ENCODE peak calls at places on chromosomes 7 and 10, in nine cellular contexts. R is CD8-positive, alpha-beta memory T cell; J is HCT116; B is CD8-positive, alpha-beta T cell; K is spleen; Z is IMR-90; M is PC-9; N is dorsolateral prefrontal cortex; L is A549. H is an unnamed sample.
A peak's percentile ranks its signal among the peaks of the same experiment; 100 is the strongest.

GRCh38 chr7:125218076-125218475 is 288.5 kb upstream of the POT1 start:
- DNase-seq in K (no peak), J (no peak), M (no peak), R (no peak), Z (no peak), L (no peak), B (no peak), N (no peak), H (no peak)

GRCh38 chr7:135716677-135717238 is 11.2 kb downstream of the SLC13A4 start:
- DNase-seq in N (peak; percentile 78), L (peak; percentile 10), K (no peak), J (no peak), Z (peak; percentile 88), B (no peak), R (no peak), M (peak; percentile 80), H (peak; percentile 86)

GRCh38 chr7:150420242-150420641 is 30.2 kb upstream of the GIMAP8 start:
- DNase-seq in K (no peak), J (no peak), B (no peak), Z (no peak), N (no peak), M (no peak), L (no peak), R (no peak), H (no peak)

GRCh38 chr10:50275650-50276235 is 24.4 kb upstream of the ASAH2 start:
- DNase-seq in B (no peak), L (peak; percentile 34), N (peak; percentile 24), M (peak; percentile 31), J (no peak), R (peak; percentile 49), Z (peak; percentile 7), K (peak; percentile 74), H (no peak)

GRCh38 chr10:98296514-98296913 is 28.5 kb upstream of the LOXL4 start:
- DNase-seq in J (no peak), N (no peak), M (no peak), L (no peak), K (no peak), B (no peak), R (no peak), Z (peak; percentile 39), H (no peak)

GRCh38 chr7:119903090-119903489 is 369.9 kb upstream of the KCND2 start:
- DNase-seq in L (no peak), R (no peak), N (no peak), B (no peak), K (no peak), J (no peak), M (no peak), Z (no peak), H (no peak)

GRCh38 chr10:117818696-117819095 is 228.0 kb downstream of the RAB11FIP2 start:
- DNase-seq in K (no peak), J (no peak), M (no peak), N (no peak), R (no peak), Z (no peak), B (no peak), L (no peak), H (no peak)

GRCh38 chr10:90849956-90850749 is 7.7 kb downstream of the HTR7 start:
- DNase-seq in L (no peak), Z (peak; percentile 18), M (no peak), R (no peak), B (no peak), J (no peak), N (no peak), K (no peak), H (no peak)

GRCh38 chr7:38169862-38170261 is 8.2 kb upstream of the STARD3NL start:
- DNase-seq in L (peak; percentile 27), J (no peak), B (no peak), K (no peak), Z (peak; percentile 77), N (no peak), M (peak; percentile 77), R (no peak), H (peak; percentile 79)

GRCh38 chr7:49398730-49399129 is 374.7 kb upstream of the VWC2 start:
- DNase-seq in R (no peak), Z (no peak), M (peak; percentile 53), B (no peak), J (no peak), L (no peak), K (no peak), N (no peak), H (no peak)

GRCh38 chr7:115679976-115680375 is 350.6 kb downstream of the TFEC start:
- DNase-seq in J (peak; percentile 38), R (no peak), K (no peak), L (peak; percentile 59), N (no peak), B (no peak), Z (peak; percentile 59), M (no peak), H (no peak)

GRCh38 chr7:138670594-138670993 is 30.6 kb downstream of the SVOPL start:
- DNase-seq in R (no peak), B (no peak), L (no peak), M (no peak), J (no peak), Z (no peak), N (no peak), K (no peak), H (no peak)

GRCh38 chr10:43461950-43462349 is 25.0 kb downstream of the ZNF487 start:
- DNase-seq in R (no peak), M (peak; percentile 65), L (peak; percentile 86), J (peak; percentile 80), K (no peak), Z (peak; percentile 85), N (peak; percentile 9), B (no peak), H (peak; percentile 90)

GRCh38 chr10:77887631-77888355 is 38.8 kb downstream of the DLG5 start:
- DNase-seq in J (no peak), M (no peak), B (no peak), N (no peak), R (no peak), K (no peak), Z (no peak), L (no peak), H (peak; percentile 85)

GRCh38 chr10:17923728-17924127 is 28.0 kb upstream of the SLC39A12 start:
- DNase-seq in B (no peak), N (no peak), R (no peak), M (peak; percentile 86), J (no peak), K (no peak), Z (peak; percentile 95), L (peak; percentile 14), H (peak; percentile 83)

GRCh38 chr10:53403688-53404087 is 631.1 kb upstream of the MBL2 start:
- DNase-seq in L (no peak), J (no peak), Z (peak; percentile 1), R (no peak), N (peak; percentile 5), M (no peak), K (peak; percentile 78), B (no peak), H (no peak)

GRCh38 chr7:37285701-37286475 is 162.8 kb downstream of the ELMO1 start:
- DNase-seq in Z (no peak), M (no peak), R (no peak), L (no peak), J (no peak), N (no peak), K (no peak), B (no peak), H (peak; percentile 68)

GRCh38 chr7:132503415-132503814 is 72.9 kb downstream of the PLXNA4 start:
- DNase-seq in N (no peak), B (no peak), M (no peak), J (no peak), L (no peak), Z (no peak), R (no peak), K (peak; percentile 45), H (no peak)

GRCh38 chr10:79942261-79943185 is 6.4 kb downstream of the SFTPD start:
- DNase-seq in Z (no peak), R (no peak), M (no peak), L (no peak), B (no peak), K (peak; percentile 37), N (no peak), J (no peak), H (no peak)

GRCh38 chr7:140005754-140006503 is 56.8 kb downstream of the PARP12 start:
- DNase-seq in K (peak; percentile 54), Z (no peak), L (peak; percentile 64), B (no peak), R (no peak), J (peak; percentile 48), N (no peak), M (no peak), H (peak; percentile 90)

GRCh38 chr10:44733743-44734488 is 177.2 kb upstream of the TMEM72 start:
- DNase-seq in B (no peak), N (no peak), R (no peak), M (no peak), Z (no peak), L (peak; percentile 5), K (no peak), J (no peak), H (no peak)

GRCh38 chr10:36383349-36383748 is 741.3 kb upstream of the FZD8 start:
- DNase-seq in M (no peak), B (no peak), N (no peak), J (no peak), R (no peak), K (no peak), Z (no peak), L (no peak), H (no peak)

GRCh38 chr10:122126763-122127659 is 138.0 kb downstream of the TACC2 start:
- DNase-seq in B (no peak), M (peak; percentile 78), L (peak; percentile 80), J (peak; percentile 58), N (no peak), Z (peak; percentile 97), R (no peak), K (no peak), H (peak; percentile 93)
- H3K27ac ChIP-seq in B (no peak overlapping the region), M (peak overlapping the region; percentile 71), L (peak overlapping the region; percentile 81), J (peak overlapping the region; percentile 21), N (no peak overlapping the region), Z (peak overlapping the region; percentile 5), R (no peak overlapping the region), K (no peak overlapping the region), H (no peak overlapping the region)

GRCh38 chr7:30430300-30430699 is 48.3 kb downstream of the NOD1 start:
- DNase-seq in B (no peak), J (no peak), K (no peak), R (no peak), Z (no peak), N (no peak), L (peak; percentile 64), M (no peak), H (no peak)
- H3K27ac ChIP-seq in B (no peak overlapping the region), J (no peak overlapping the region), K (peak overlapping the region; percentile 66), R (no peak overlapping the region), Z (no peak overlapping the region), N (no peak overlapping the region), L (peak overlapping the region; percentile 9), M (no peak overlapping the region), H (no peak overlapping the region)

GRCh38 chr10:89207801-89208551 is 859 bp upstream of the CH25H start:
- DNase-seq in K (peak; percentile 87), R (no peak), J (no peak), Z (no peak), L (no peak), M (no peak), N (no peak), B (peak; percentile 21), H (peak; percentile 68)
- H3K27ac ChIP-seq in K (peak overlapping the region; percentile 86), R (no peak overlapping the region), J (no peak overlapping the region), Z (peak overlapping the region; percentile 18), L (peak overlapping the region; percentile 21), M (no peak overlapping the region), N (peak overlapping the region; percentile 72), B (no peak overlapping the region), H (peak overlapping the region; percentile 66)

DNA sequence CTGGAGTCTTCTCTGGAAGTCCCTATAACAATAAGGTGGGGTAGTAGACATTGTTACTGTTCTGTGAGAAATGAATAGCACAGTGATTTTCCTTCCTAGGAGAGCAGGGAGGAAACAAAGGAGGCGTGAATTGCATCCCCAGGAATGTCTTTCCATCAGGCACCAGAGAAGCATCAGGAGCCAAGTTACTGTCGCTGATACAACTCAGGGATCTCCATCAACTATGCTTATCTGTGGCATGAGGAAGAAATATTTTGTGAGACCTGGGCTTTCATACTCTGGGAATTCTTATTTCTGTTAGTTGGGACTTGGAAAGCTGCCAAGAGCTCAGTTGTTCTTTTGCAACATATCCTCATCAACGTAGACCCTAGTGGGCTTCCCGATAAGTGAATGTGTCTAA is 622.3 kb downstream of the SUGCT start:
- DNase-seq in Z (no peak), K (no peak), M (no peak), B (no peak), L (no peak), J (no peak), N (no peak), R (no peak), H (no peak)
- H3K27ac ChIP-seq in Z (no peak overlapping the region), K (no peak overlapping the region), M (no peak overlapping the region), B (no peak overlapping the region), L (no peak overlapping the region), J (no peak overlapping the region), N (no peak overlapping the region), R (no peak overlapping the region), H (no peak overlapping the region)